ENCODE peak calls at places on chromosome 7, in seven cellular contexts. One of them, this sample, is unnamed.

GRCh38 chr7:151245360-151246160 is 2.9 kb downstream of the SMARCD3 start:
- DNase-seq in AG09319: no peak
- DNase-seq in Caki2: no peak
- DNase-seq in KBM-7: peak
- DNase-seq in stimulated activated CD8-positive, alpha-beta memory T cell treated with anti-CD3 and anti-CD28 coated beads, Interleukin-15, amount 100 ng/mL, for 24 hours: peak
- DNase-seq in CD8-positive, alpha-beta memory T cell: peak
- DNase-seq in midbrain: no peak
- DNase-seq in this sample: peak

GRCh38 chr7:138317044-138317596 is 142.9 kb upstream of the TRIM24 start:
- DNase-seq in AG09319: no peak
- DNase-seq in Caki2: no peak
- DNase-seq in KBM-7: no peak
- DNase-seq in stimulated activated CD8-positive, alpha-beta memory T cell treated with anti-CD3 and anti-CD28 coated beads, Interleukin-15, amount 100 ng/mL, for 24 hours: no peak
- DNase-seq in CD8-positive, alpha-beta memory T cell: no peak
- DNase-seq in midbrain: no peak
- DNase-seq in this sample: no peak

GRCh38 chr7:96667026-96667425 is 42.6 kb downstream of the SEM1 start:
- DNase-seq in AG09319: no peak
- DNase-seq in Caki2: no peak
- DNase-seq in KBM-7: no peak
- DNase-seq in stimulated activated CD8-positive, alpha-beta memory T cell treated with anti-CD3 and anti-CD28 coated beads, Interleukin-15, amount 100 ng/mL, for 24 hours: no peak
- DNase-seq in CD8-positive, alpha-beta memory T cell: no peak
- DNase-seq in midbrain: no peak
- DNase-seq in this sample: no peak

GRCh38 chr7:77858278-77858677 is 59.7 kb downstream of the PHTF2 start:
- DNase-seq in AG09319: no peak
- DNase-seq in Caki2: no peak
- DNase-seq in KBM-7: no peak
- DNase-seq in stimulated activated CD8-positive, alpha-beta memory T cell treated with anti-CD3 and anti-CD28 coated beads, Interleukin-15, amount 100 ng/mL, for 24 hours: no peak
- DNase-seq in CD8-positive, alpha-beta memory T cell: no peak
- DNase-seq in midbrain: no peak
- DNase-seq in this sample: no peak

GRCh38 chr7:36546331-36546730 is 156.7 kb downstream of the ANLN start:
- DNase-seq in AG09319: no peak
- DNase-seq in Caki2: no peak
- DNase-seq in KBM-7: no peak
- DNase-seq in stimulated activated CD8-positive, alpha-beta memory T cell treated with anti-CD3 and anti-CD28 coated beads, Interleukin-15, amount 100 ng/mL, for 24 hours: no peak
- DNase-seq in CD8-positive, alpha-beta memory T cell: no peak
- DNase-seq in midbrain: no peak
- DNase-seq in this sample: no peak

GRCh38 chr7:42125321-42125720 is 111.7 kb downstream of the GLI3 start:
- DNase-seq in AG09319: no peak
- DNase-seq in Caki2: no peak
- DNase-seq in KBM-7: no peak
- DNase-seq in stimulated activated CD8-positive, alpha-beta memory T cell treated with anti-CD3 and anti-CD28 coated beads, Interleukin-15, amount 100 ng/mL, for 24 hours: no peak
- DNase-seq in CD8-positive, alpha-beta memory T cell: no peak
- DNase-seq in midbrain: no peak
- DNase-seq in this sample: no peak

GRCh38 chr7:151864561-151864960 is 12.4 kb downstream of the PRKAG2 start:
- DNase-seq in AG09319: no peak
- DNase-seq in Caki2: no peak
- DNase-seq in KBM-7: no peak
- DNase-seq in stimulated activated CD8-positive, alpha-beta memory T cell treated with anti-CD3 and anti-CD28 coated beads, Interleukin-15, amount 100 ng/mL, for 24 hours: no peak
- DNase-seq in CD8-positive, alpha-beta memory T cell: no peak
- DNase-seq in midbrain: no peak
- DNase-seq in this sample: no peak

GRCh38 chr7:26127411-26127810 is 24.6 kb upstream of the NFE2L3 start:
- DNase-seq in AG09319: no peak
- DNase-seq in Caki2: no peak
- DNase-seq in KBM-7: no peak
- DNase-seq in stimulated activated CD8-positive, alpha-beta memory T cell treated with anti-CD3 and anti-CD28 coated beads, Interleukin-15, amount 100 ng/mL, for 24 hours: no peak
- DNase-seq in CD8-positive, alpha-beta memory T cell: no peak
- DNase-seq in midbrain: no peak
- DNase-seq in this sample: no peak

GRCh38 chr7:42426163-42426562 is 189.2 kb upstream of the GLI3 start:
- DNase-seq in AG09319: no peak
- DNase-seq in Caki2: no peak
- DNase-seq in KBM-7: no peak
- DNase-seq in stimulated activated CD8-positive, alpha-beta memory T cell treated with anti-CD3 and anti-CD28 coated beads, Interleukin-15, amount 100 ng/mL, for 24 hours: no peak
- DNase-seq in CD8-positive, alpha-beta memory T cell: no peak
- DNase-seq in midbrain: no peak
- DNase-seq in this sample: no peak

GRCh38 chr7:1200045-1200444 is 32.6 kb upstream of the UNCX start:
- DNase-seq in AG09319: no peak
- DNase-seq in Caki2: no peak
- DNase-seq in KBM-7: no peak
- DNase-seq in stimulated activated CD8-positive, alpha-beta memory T cell treated with anti-CD3 and anti-CD28 coated beads, Interleukin-15, amount 100 ng/mL, for 24 hours: no peak
- DNase-seq in CD8-positive, alpha-beta memory T cell: no peak
- DNase-seq in midbrain: no peak
- DNase-seq in this sample: no peak

GRCh38 chr7:119438315-119438714 is 834.7 kb upstream of the KCND2 start:
- DNase-seq in AG09319: no peak
- DNase-seq in Caki2: no peak
- DNase-seq in KBM-7: no peak
- DNase-seq in stimulated activated CD8-positive, alpha-beta memory T cell treated with anti-CD3 and anti-CD28 coated beads, Interleukin-15, amount 100 ng/mL, for 24 hours: no peak
- DNase-seq in CD8-positive, alpha-beta memory T cell: no peak
- DNase-seq in midbrain: no peak
- DNase-seq in this sample: no peak

GRCh38 chr7:143356414-143357050 is 6.0 kb downstream of the FAM131B start:
- DNase-seq in AG09319: no peak
- DNase-seq in Caki2: no peak
- DNase-seq in KBM-7: no peak
- DNase-seq in stimulated activated CD8-positive, alpha-beta memory T cell treated with anti-CD3 and anti-CD28 coated beads, Interleukin-15, amount 100 ng/mL, for 24 hours: no peak
- DNase-seq in CD8-positive, alpha-beta memory T cell: no peak
- DNase-seq in midbrain: no peak
- DNase-seq in this sample: no peak

This sample was measured in mesothelial cell of epicardium.